ENCODE peak calls at places on chromosomes 7 and 10, in four cellular contexts. E, B, R and K are unnamed samples.

GRCh38 chr10:62084434-62084833 is 182.9 kb downstream of the ARID5B start:
- DNase-seq in B (no peak), E (no peak), R (no peak), K (no peak)

GRCh38 chr7:26525413-26526287 is 234.0 kb downstream of the SNX10 start:
- DNase-seq in E (no peak), B (no peak), R (no peak), K (no peak)

GRCh38 chr7:132751282-132751647 is 175.0 kb upstream of the PLXNA4 start:
- DNase-seq in R (no peak), E (no peak), B (no peak), K (no peak)

GRCh38 chr7:2245883-2246679 is 4.1 kb downstream of the NUDT1 start:
- DNase-seq in E (peak; percentile 69), B (no peak), R (no peak), K (no peak)

GRCh38 chr10:33706746-33707145 is 372.3 kb upstream of the NRP1 start:
- DNase-seq in E (no peak), R (no peak), B (no peak), K (peak; percentile 15)

GRCh38 chr7:42235734-42236133 is 1.3 kb downstream of the GLI3 start:
- DNase-seq in R (no peak), E (no peak), B (no peak), K (no peak)

GRCh38 chr7:96189129-96189815 is 132.6 kb downstream of the SLC25A13 start:
- DNase-seq in R (no peak), B (no peak), E (no peak), K (no peak)

GRCh38 chr10:103458720-103459119 is at the start of gene CALHM1:
- DNase-seq in E (no peak), R (no peak), B (no peak), K (no peak)

GRCh38 chr10:119302591-119303253 is 95.4 kb downstream of the GRK5 start:
- DNase-seq in R (no peak), E (no peak), B (no peak), K (no peak)

GRCh38 chr7:134755422-134756022 is 23.9 kb upstream of the CALD1 start:
- DNase-seq in R (peak; percentile 25), E (no peak), B (peak; percentile 65), K (peak; percentile 41)

GRCh38 chr7:874036-874749 is 2.2 kb upstream of the GET4 start:
- DNase-seq in R (no peak), E (no peak), B (no peak), K (no peak)

GRCh38 chr10:4825868-4826787 is at the start of gene AKR1E2:
- DNase-seq in E (peak; percentile 89), R (peak; percentile 49), B (peak; percentile 75), K (peak; percentile 33)

GRCh38 chr10:103648951-103649532 is 155.5 kb downstream of the NEURL1 start:
- DNase-seq in R (no peak), B (no peak), E (peak; percentile 68), K (peak; percentile 49)

GRCh38 chr10:93464826-93465388 is 17.2 kb downstream of the MYOF start:
- DNase-seq in R (no peak), E (no peak), B (no peak), K (no peak)

GRCh38 chr10:36489181-36489927 is 636.0 kb upstream of the ANKRD30A start:
- DNase-seq in E (no peak), R (no peak), B (no peak), K (no peak)

GRCh38 chr7:90266808-90267207 is 21.8 kb downstream of the CFAP69 start:
- DNase-seq in B (no peak), E (no peak), R (no peak), K (no peak)

GRCh38 chr10:109934958-109935793 is 11.9 kb upstream of the XPNPEP1 start:
- DNase-seq in B (peak; percentile 61), E (no peak), R (no peak), K (peak; percentile 43)

GRCh38 chr10:127852456-127852855 is 40.3 kb downstream of the CLRN3 start:
- DNase-seq in R (no peak), B (no peak), E (no peak), K (no peak)

GRCh38 chr7:7177044-7177517 is 5.3 kb upstream of the C1GALT1 start:
- DNase-seq in E (no peak), R (no peak), B (no peak), K (peak; percentile 75)

GRCh38 chr10:127977368-127978009 is 70.6 kb downstream of the PTPRE start:
- DNase-seq in R (no peak), E (peak; percentile 79), B (peak; percentile 45), K (no peak)

GRCh38 chr10:102970497-102970896 is 52.4 kb downstream of the CNNM2 start:
- DNase-seq in E (no peak), B (no peak), R (no peak), K (peak; percentile 20)

GRCh38 chr7:121430558-121430957 is 34.5 kb upstream of the FAM3C start:
- DNase-seq in R (no peak), B (no peak), E (no peak), K (no peak)

GRCh38 chr7:34165927-34166550 is 260.7 kb downstream of the BMPER start:
- DNase-seq in E (no peak), R (no peak), B (peak; percentile 5), K (peak; percentile 52)
- TF ChIP-seq CTCF in E (peak; percentile 48), R (no peak), B (peak; percentile 72), K (peak; percentile 90)

DNA sequence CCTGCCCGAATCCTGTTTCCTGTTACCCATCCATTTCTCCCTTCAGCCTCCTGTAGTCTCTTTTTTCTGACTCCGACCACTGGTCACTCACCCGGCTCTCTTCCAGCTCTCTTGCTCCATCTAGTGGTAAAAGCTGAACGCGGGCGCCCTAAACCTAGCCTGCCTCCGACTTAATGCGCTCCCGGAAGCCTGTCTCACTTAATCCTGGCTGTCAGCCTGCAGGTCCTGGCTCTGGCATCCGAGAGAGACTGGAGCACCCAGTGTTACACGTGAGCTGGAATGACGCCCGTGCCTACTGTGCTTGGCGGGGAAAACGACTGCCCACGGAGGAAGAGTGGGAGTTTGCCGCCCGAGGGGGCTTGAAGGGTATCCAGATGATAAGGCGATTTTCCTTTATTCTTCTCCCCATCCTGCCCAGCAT is 10.3 kb downstream of the SUMF2 start:
- DNase-seq in R (peak; percentile 54), B (peak; percentile 86), E (peak; percentile 84), K (peak; percentile 79)
- TF ChIP-seq CTCF in R (peak; percentile 95), B (peak; percentile 84), E (peak; percentile 81), K (peak; percentile 94)

GRCh38 chr10:31395695-31396094 is 76.7 kb downstream of the ZEB1 start:
- DNase-seq in B (no peak), E (no peak), R (no peak), K (no peak)
- TF ChIP-seq CTCF in B (no peak), E (no peak), R (no peak), K (no peak)

DNA sequence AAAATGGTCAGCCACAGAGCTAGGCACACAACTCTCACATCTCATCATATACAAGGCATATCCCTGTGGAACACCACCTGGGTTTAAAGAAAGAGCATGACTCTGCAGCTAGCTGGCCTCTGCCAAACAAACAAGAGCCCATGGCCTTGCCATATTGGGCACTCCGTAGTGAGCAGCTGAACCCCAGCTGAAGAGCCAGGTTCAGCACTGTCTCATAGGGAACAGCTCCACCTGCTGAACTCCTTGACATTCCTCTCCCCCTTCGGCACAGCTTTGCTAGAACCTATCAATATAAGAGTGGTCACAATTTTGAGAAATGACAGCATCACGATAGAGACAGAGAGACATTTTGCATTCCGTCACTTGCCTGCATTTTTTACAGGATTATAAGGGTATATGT is 20.0 kb downstream of the SORCS1 start:
- DNase-seq in R (no peak), B (peak; percentile 44), E (no peak), K (no peak)
- TF ChIP-seq CTCF in R (no peak), B (no peak), E (no peak), K (no peak)

GRCh38 chr10:14158575-14158974 is 172.1 kb downstream of the FRMD4A start:
- DNase-seq in E (no peak), B (no peak), R (no peak), K (no peak)

GRCh38 chr10:14162626-14163344 is 167.9 kb downstream of the FRMD4A start:
- DNase-seq in E (no peak), R (no peak), B (no peak), K (no peak)

GRCh38 chr10:14160299-14160698 is 170.4 kb downstream of the FRMD4A start:
- DNase-seq in E (no peak), R (no peak), B (no peak), K (no peak)

DNA sequence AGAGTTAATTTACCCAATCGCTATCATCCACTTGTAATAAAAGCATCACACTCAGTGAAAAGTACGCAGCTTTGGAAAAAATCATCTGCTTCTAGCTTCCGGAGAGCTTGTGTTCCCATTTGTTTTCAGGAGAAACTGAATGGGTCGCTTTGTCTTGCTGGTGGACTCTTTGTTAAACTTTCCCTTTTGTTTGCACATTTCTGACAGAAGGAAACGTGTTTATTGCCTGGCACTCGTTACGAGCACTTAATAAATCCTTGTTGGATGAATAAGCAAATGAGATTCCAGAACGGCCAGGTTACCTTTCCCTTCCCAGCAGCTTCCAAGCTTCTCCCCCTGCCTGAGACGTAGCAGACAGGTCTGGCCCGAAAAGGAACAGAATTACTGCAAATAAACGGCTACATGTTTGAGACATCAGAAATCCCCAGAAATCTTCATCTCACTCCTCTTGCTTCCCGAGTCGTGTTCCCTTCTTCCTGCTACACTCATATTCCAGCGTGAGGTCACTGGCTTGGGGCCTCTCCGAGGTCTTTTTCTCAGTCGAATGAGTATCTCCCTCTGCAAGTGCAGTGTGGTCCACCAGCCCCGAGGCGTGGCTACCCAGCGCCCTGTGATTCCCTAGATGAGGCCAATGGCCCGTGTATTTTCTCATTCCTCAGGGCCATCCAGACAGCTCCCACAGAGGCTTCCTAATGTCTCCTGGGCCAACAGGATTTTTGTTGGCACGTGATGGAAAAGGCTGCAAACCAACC is 167.2 kb downstream of the FRMD4A start:
- DNase-seq in R (no peak), B (no peak), E (no peak), K (no peak)
- TF ChIP-seq CTCF in R (no peak), B (no peak), E (no peak), K (no peak)

GRCh38 chr7:157466473-157467261 is 129.9 kb downstream of the DNAJB6 start:
- DNase-seq in R (no peak), B (no peak), E (no peak), K (no peak)
- TF ChIP-seq CTCF in R (no peak), B (no peak), E (no peak), K (no peak)

GRCh38 chr7:99476107-99476506 is 3.4 kb downstream of the ZNF789 start:
- DNase-seq in R (no peak), B (no peak), E (no peak), K (no peak)

GRCh38 chr7:99468336-99468918 is 2.5 kb upstream of the ATP5MF start:
- DNase-seq in B (no peak), R (no peak), E (no peak), K (no peak)

GRCh38 chr7:99469381-99470065 is 3.2 kb upstream of the ZNF789 start:
- DNase-seq in E (no peak), B (no peak), R (no peak), K (peak; percentile 39)

GRCh38 chr7:99473315-99473596 is 566 bp downstream of the ZNF789 start:
- DNase-seq in B (no peak), E (no peak), R (no peak), K (peak; percentile 70)

GRCh38 chr7:99472561-99473314 is at the start of gene ZNF789:
- DNase-seq in R (peak; percentile 97), B (peak; percentile 98), E (peak; percentile 98), K (peak; percentile 96)
- TF ChIP-seq CTCF in R (no peak), B (no peak), E (no peak), K (peak; percentile 5)

GRCh38 chr10:116120688-116121087 is 152.3 kb downstream of the GFRA1 start:
- DNase-seq in B (peak; percentile 47), E (no peak), R (no peak), K (no peak)
- TF ChIP-seq CTCF in B (peak; percentile 77), E (no peak), R (no peak), K (peak; percentile 65)